ENCODE peak calls at places on chromosomes 7 and 10, in eight cellular contexts. F is HAP-1; P is effector memory CD4-positive, alpha-beta T cell; C is right cardiac atrium; S is CD8-positive, alpha-beta T cell; I is cardiac muscle cell; G is GM23248; Q is CD8-positive, alpha-beta memory T cell. U is an unnamed sample.
A peak's percentile ranks its signal among the peaks of the same experiment; 100 is the strongest.

GRCh38 chr7:55504093-55504859 is 68.0 kb downstream of the VOPP1 start:
- DNase-seq in F (no peak), P (no peak), C (no peak), S (no peak), I (peak; percentile 31), G (peak; percentile 65), Q (no peak), U (no peak)

GRCh38 chr7:30428586-30429530 is 49.7 kb downstream of the NOD1 start:
- DNase-seq in F (no peak), P (no peak), C (no peak), S (no peak), I (no peak), G (no peak), Q (no peak), U (no peak)

GRCh38 chr7:132249591-132249971 is 326.7 kb downstream of the PLXNA4 start:
- DNase-seq in F (no peak), P (no peak), C (peak; percentile 51), S (no peak), I (peak; percentile 58), G (peak; percentile 19), Q (no peak), U (no peak)

GRCh38 chr7:127754457-127754856 is 102.5 kb downstream of the SND1 start:
- DNase-seq in F (no peak), P (no peak), C (no peak), S (no peak), I (no peak), G (no peak), Q (no peak), U (no peak)

GRCh38 chr7:43921423-43921822 is 4.8 kb upstream of the UBE2D4 start:
- DNase-seq in F (no peak), P (no peak), C (no peak), S (no peak), I (no peak), G (no peak), Q (no peak), U (no peak)

GRCh38 chr7:25820432-25821040 is 331.5 kb upstream of the NFE2L3 start:
- DNase-seq in F (peak; percentile 19), P (no peak), C (no peak), S (no peak), I (no peak), G (peak; percentile 37), Q (no peak), U (no peak)

GRCh38 chr7:114026486-114027089 is 107.8 kb upstream of the PPP1R3A start:
- DNase-seq in F (peak; percentile 34), P (no peak), C (no peak), S (no peak), I (peak; percentile 86), G (peak; percentile 68), Q (no peak), U (peak; percentile 62)

GRCh38 chr7:5677538-5678294 is 103.7 kb downstream of the RNF216 start:
- DNase-seq in F (peak; percentile 49), P (peak; percentile 11), C (peak; percentile 69), S (no peak), I (peak; percentile 75), G (peak; percentile 86), Q (no peak), U (peak; percentile 87)

GRCh38 chr7:107874605-107875446 is 16.2 kb upstream of the DLD start:
- DNase-seq in F (peak; percentile 79), P (peak; percentile 22), C (no peak), S (no peak), I (peak; percentile 68), G (peak; percentile 81), Q (no peak), U (peak; percentile 68)

GRCh38 chr7:121016976-121017375 is 28.5 kb downstream of the CPED1 start:
- DNase-seq in F (no peak), P (no peak), C (no peak), S (no peak), I (no peak), G (peak; percentile 66), Q (no peak), U (peak; percentile 91)

GRCh38 chr7:76069238-76069638 is 21.3 kb downstream of the MDH2 start:
- DNase-seq in F (no peak), P (no peak), C (peak; percentile 61), S (no peak), I (peak; percentile 58), G (peak; percentile 93), Q (no peak), U (peak; percentile 96)

DNA sequence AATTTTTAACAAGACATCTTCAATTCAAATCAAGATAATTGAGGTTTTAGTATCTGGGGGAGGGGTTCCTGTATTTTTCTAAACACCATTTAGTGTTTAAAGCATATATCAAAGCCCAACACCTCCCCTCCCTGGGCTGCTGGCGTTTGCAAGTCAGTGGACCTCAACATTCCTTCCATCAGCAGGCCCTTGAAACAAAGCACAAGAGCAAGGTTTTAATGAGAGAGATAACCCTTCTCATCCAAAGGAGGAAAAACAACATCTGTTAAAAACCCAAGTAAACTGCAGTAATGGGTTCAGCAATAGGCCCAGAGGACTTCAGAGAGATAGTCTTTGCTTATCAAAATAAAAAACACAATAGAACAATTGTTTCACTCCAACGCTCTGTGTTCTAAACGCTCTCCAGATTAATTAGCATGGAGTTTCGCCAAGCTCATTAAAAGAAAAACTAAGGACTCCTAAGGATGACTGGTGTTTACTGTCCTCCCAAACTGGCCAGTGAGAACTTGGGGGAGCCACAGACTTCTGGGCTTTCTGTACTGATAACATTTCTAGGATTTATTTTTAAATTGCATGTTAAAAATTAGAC is 2.5 kb downstream of the JCAD start:
- DNase-seq in F (no peak), P (no peak), C (no peak), S (no peak), I (peak; percentile 60), G (no peak), Q (no peak), U (peak; percentile 37)
- H3K4me3 ChIP-seq in F (no peak overlapping the region), P (no peak overlapping the region), C (peak overlapping the region; percentile 91), S (no peak overlapping the region), I (peak overlapping the region; percentile 91), G (peak overlapping the region; percentile 76), Q (no peak overlapping the region), U (peak overlapping the region; percentile 75)

DNA sequence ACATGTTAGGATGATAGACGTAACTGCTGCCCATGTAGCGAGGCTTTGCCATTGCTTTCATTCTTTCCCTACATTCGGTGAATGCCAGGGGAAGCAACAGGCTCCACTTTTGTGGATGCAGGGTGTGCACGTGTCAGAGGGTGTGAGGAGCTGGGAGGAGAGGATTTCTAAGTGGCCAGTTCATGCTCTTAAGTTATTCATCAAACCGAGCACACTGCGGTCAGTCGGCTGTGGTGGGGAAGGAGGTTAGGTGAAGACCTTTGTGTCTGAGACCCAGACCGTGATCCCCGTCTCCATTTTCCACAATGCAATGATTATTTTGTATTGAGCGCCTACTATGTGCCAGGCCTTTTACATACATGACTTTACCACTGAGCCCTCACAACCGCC is 438.6 kb upstream of the GALNT17 start:
- DNase-seq in F (no peak), P (no peak), C (no peak), S (no peak), I (no peak), G (peak; percentile 79), Q (no peak), U (no peak)
- H3K4me3 ChIP-seq in F (peak overlapping the region; percentile 53), P (no peak overlapping the region), C (peak overlapping the region; percentile 96), S (no peak overlapping the region), I (peak overlapping the region; percentile 73), G (peak overlapping the region; percentile 84), Q (no peak overlapping the region), U (peak overlapping the region; percentile 21)

DNA sequence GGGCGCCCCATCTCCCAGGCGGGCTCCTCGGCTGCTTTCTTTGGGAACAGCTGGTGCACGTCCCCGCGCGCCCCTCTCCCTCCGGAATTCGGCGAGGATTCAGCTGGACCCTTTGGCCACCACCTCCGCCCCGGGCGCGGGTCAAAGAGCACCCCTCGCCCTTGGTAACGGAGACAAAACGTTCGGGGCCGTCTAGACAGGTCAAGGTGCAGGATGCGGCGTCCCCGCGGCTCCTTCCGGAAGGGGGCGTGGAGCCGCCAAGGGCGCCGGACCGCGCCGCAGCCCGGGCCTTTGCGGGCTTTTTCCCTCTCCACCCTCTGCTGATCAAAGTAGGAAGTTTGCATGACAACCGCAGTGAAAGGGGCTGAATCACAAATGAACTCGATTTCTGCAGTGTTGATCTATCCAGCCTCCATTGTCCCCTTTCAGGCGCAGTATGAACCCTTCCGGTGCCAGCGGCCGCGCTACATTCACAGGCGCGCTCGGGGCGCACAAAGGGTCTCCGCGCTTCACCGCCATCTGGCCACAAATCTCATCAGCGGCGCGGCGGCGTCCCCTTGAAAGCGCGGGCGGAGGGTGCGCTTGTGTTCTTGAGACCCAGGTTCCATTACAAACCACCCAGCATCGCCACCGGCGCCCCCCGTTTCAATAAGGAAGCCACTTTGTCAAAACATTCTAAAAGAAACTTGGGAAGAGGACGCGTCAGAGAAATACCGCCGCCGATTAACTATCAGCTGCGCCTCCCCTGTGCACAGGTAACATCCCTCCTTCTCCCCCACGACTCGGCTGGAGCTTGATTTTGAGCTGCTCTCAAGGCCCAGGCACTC is 36.4 kb downstream of the CNPY1 start:
- DNase-seq in F (peak; percentile 60), P (no peak), C (no peak), S (no peak), I (no peak), G (no peak), Q (no peak), U (no peak)
- H3K4me3 ChIP-seq in F (peak overlapping the region; percentile 33), P (no peak overlapping the region), C (no peak overlapping the region), S (no peak overlapping the region), I (peak overlapping the region; percentile 5), G (no peak overlapping the region), Q (no peak overlapping the region), U (no peak overlapping the region)

GRCh38 chr10:119542990-119543813 is 683 bp upstream of the RGS10 start:
- DNase-seq in F (peak; percentile 54), P (peak; percentile 38), C (peak; percentile 50), S (peak; percentile 81), I (peak; percentile 64), G (peak; percentile 72), Q (peak; percentile 38), U (peak; percentile 55)

GRCh38 chr10:119546009-119546408 is 3.5 kb upstream of the RGS10 start:
- DNase-seq in F (no peak), P (no peak), C (no peak), S (no peak), I (no peak), G (peak; percentile 21), Q (no peak), U (no peak)

GRCh38 chr10:119542357-119542989 is at the start of gene RGS10:
- DNase-seq in F (peak; percentile 86), P (peak; percentile 69), C (peak; percentile 85), S (peak; percentile 92), I (peak; percentile 17), G (peak; percentile 92), Q (peak; percentile 69), U (peak; percentile 81)

GRCh38 chr10:119545310-119545709 is 2.8 kb upstream of the RGS10 start:
- DNase-seq in F (no peak), P (no peak), C (no peak), S (no peak), I (no peak), G (no peak), Q (no peak), U (no peak)

DNA sequence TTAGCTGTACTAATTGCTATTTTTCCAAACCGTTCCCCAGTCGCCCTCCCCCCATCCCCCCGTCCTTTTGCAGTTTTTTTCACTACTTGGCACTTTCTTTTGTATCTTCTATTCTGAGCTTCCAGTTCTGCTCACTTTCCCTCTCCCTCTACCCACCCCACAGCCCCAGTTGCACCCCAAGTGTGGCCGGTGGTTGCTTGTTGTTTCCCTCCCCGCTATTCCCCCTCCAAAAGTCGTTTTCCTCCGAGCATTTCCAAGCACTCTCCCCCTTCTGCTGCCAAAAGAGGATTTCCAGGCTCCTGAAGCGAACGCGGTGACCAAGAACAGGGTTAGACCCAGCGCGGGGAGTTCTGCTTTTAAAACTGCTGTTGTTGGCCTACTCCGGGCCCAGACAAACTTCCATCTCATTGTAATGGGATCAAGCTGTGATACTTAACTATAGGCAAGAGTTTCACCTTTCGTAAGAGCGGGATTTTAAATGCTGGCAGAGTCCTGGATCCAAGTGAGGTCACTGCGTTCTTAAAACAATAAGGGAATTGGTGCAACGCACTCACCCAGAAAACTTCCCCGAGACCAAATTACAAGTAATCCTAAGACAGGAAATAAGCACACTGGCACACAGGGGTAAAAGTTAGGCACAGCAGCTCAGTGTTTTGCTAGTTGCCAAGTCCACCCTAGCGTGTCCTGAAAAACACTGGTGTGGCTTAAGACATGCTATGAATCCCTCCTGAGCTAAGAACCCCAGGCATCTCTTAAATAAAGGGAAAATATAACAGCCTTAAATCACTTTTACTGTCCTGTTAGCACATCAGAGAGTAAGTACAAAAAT is 1.5 kb upstream of the RGS10 start:
- DNase-seq in F (no peak), P (no peak), C (no peak), S (peak; percentile 45), I (no peak), G (peak; percentile 67), Q (no peak), U (peak; percentile 48)
- H3K4me3 ChIP-seq in F (peak overlapping the region; percentile 69), P (no peak overlapping the region), C (no peak overlapping the region), S (no peak overlapping the region), I (peak overlapping the region; percentile 48), G (peak overlapping the region; percentile 84), Q (no peak overlapping the region), U (peak overlapping the region; percentile 83)